ENCODE peak calls at places on chromosomes 4 and X, in five cellular contexts. One of them, this sample, is unnamed.
A peak's percentile ranks its signal among the peaks of the same experiment; 100 is the strongest.

GRCh38 chr4:12270546-12270945 is 841.9 kb upstream of the HS3ST1 start:
- DNase-seq in naive thymus-derived CD4-positive, alpha-beta T cell: no peak
- DNase-seq in dorsolateral prefrontal cortex: no peak
- DNase-seq in hippocampal formation: no peak
- DNase-seq in WTC11: no peak
- DNase-seq in this sample: no peak

GRCh38 chr4:143202824-143203223 is 18.1 kb downstream of the USP38 start:
- DNase-seq in hippocampal formation: no peak
- DNase-seq in dorsolateral prefrontal cortex: no peak
- DNase-seq in naive thymus-derived CD4-positive, alpha-beta T cell: no peak
- DNase-seq in WTC11: no peak
- DNase-seq in this sample: no peak

GRCh38 chrX:39848900-39849299 is 248.9 kb downstream of the BCOR start:
- DNase-seq in dorsolateral prefrontal cortex: no peak
- DNase-seq in hippocampal formation: no peak
- DNase-seq in WTC11: no peak
- DNase-seq in naive thymus-derived CD4-positive, alpha-beta T cell: no peak
- DNase-seq in this sample: no peak

GRCh38 chr4:164783966-164784365 is 30.0 kb downstream of the SMIM31 start:
- DNase-seq in hippocampal formation: no peak
- DNase-seq in naive thymus-derived CD4-positive, alpha-beta T cell: no peak
- DNase-seq in dorsolateral prefrontal cortex: no peak
- DNase-seq in WTC11: no peak
- DNase-seq in this sample: no peak

GRCh38 chr4:124806403-124806802 is 93.9 kb upstream of the ANKRD50 start:
- DNase-seq in hippocampal formation: no peak
- DNase-seq in naive thymus-derived CD4-positive, alpha-beta T cell: no peak
- DNase-seq in dorsolateral prefrontal cortex: no peak
- DNase-seq in WTC11: no peak
- DNase-seq in this sample: no peak

GRCh38 chrX:68045008-68045577 is 388.2 kb downstream of the OPHN1 start:
- DNase-seq in WTC11: no peak
- DNase-seq in naive thymus-derived CD4-positive, alpha-beta T cell: no peak
- DNase-seq in hippocampal formation: no peak
- DNase-seq in dorsolateral prefrontal cortex: no peak
- DNase-seq in this sample: no peak

GRCh38 chr4:190014771-190015537 is 12.1 kb downstream of the FRG2 start:
- DNase-seq in hippocampal formation: no peak
- DNase-seq in WTC11: peak; percentile 43
- DNase-seq in naive thymus-derived CD4-positive, alpha-beta T cell: no peak
- DNase-seq in dorsolateral prefrontal cortex: no peak
- DNase-seq in this sample: no peak

GRCh38 chr4:2260336-2261109 is 1.4 kb downstream of the MXD4 start:
- DNase-seq in dorsolateral prefrontal cortex: peak; percentile 14
- DNase-seq in WTC11: peak; percentile 10
- DNase-seq in hippocampal formation: no peak
- DNase-seq in naive thymus-derived CD4-positive, alpha-beta T cell: no peak
- DNase-seq in this sample: no peak

GRCh38 chr4:5932021-5932553 is 39.2 kb upstream of the CRMP1 start:
- DNase-seq in naive thymus-derived CD4-positive, alpha-beta T cell: no peak
- DNase-seq in dorsolateral prefrontal cortex: no peak
- DNase-seq in hippocampal formation: no peak
- DNase-seq in WTC11: no peak
- DNase-seq in this sample: no peak

GRCh38 chrX:2351999-2352995 is 148.5 kb downstream of the DHRSX start:
- DNase-seq in hippocampal formation: no peak
- DNase-seq in dorsolateral prefrontal cortex: peak; percentile 7
- DNase-seq in naive thymus-derived CD4-positive, alpha-beta T cell: no peak
- DNase-seq in WTC11: no peak
- DNase-seq in this sample: no peak

GRCh38 chr4:102478186-102478585 is 23.0 kb upstream of the NFKB1 start:
- DNase-seq in dorsolateral prefrontal cortex: no peak
- DNase-seq in hippocampal formation: no peak
- DNase-seq in naive thymus-derived CD4-positive, alpha-beta T cell: no peak
- DNase-seq in WTC11: peak; percentile 51
- DNase-seq in this sample: no peak

GRCh38 chr4:53654300-53654758 is 63.0 kb upstream of the LNX1 start:
- DNase-seq in naive thymus-derived CD4-positive, alpha-beta T cell: no peak
- DNase-seq in hippocampal formation: no peak
- DNase-seq in dorsolateral prefrontal cortex: no peak
- DNase-seq in WTC11: no peak
- DNase-seq in this sample: no peak

GRCh38 chr4:95155759-95156451 is 392.9 kb downstream of the UNC5C start:
- DNase-seq in dorsolateral prefrontal cortex: no peak
- DNase-seq in WTC11: no peak
- DNase-seq in naive thymus-derived CD4-positive, alpha-beta T cell: peak; percentile 50
- DNase-seq in hippocampal formation: no peak
- DNase-seq in this sample: no peak

GRCh38 chr4:53267026-53267425 is 98.8 kb downstream of the SCFD2 start:
- DNase-seq in naive thymus-derived CD4-positive, alpha-beta T cell: no peak
- DNase-seq in hippocampal formation: no peak
- DNase-seq in dorsolateral prefrontal cortex: no peak
- DNase-seq in WTC11: no peak
- DNase-seq in this sample: no peak

GRCh38 chrX:133335027-133335426 is 80.3 kb downstream of the GPC4 start:
- DNase-seq in dorsolateral prefrontal cortex: no peak
- DNase-seq in naive thymus-derived CD4-positive, alpha-beta T cell: no peak
- DNase-seq in WTC11: no peak
- DNase-seq in hippocampal formation: no peak
- DNase-seq in this sample: no peak

GRCh38 chr4:175054980-175055379 is 136.8 kb downstream of the ADAM29 start:
- DNase-seq in naive thymus-derived CD4-positive, alpha-beta T cell: no peak
- DNase-seq in dorsolateral prefrontal cortex: no peak
- DNase-seq in hippocampal formation: no peak
- DNase-seq in WTC11: peak; percentile 61
- DNase-seq in this sample: no peak

GRCh38 chrX:155888139-155888538 is 7.0 kb downstream of the VAMP7 start:
- DNase-seq in dorsolateral prefrontal cortex: no peak
- DNase-seq in WTC11: no peak
- DNase-seq in naive thymus-derived CD4-positive, alpha-beta T cell: no peak
- DNase-seq in hippocampal formation: no peak
- DNase-seq in this sample: no peak

GRCh38 chr4:118381902-118382301 is 29.1 kb upstream of the PRSS12 start:
- DNase-seq in hippocampal formation: no peak
- DNase-seq in naive thymus-derived CD4-positive, alpha-beta T cell: no peak
- DNase-seq in dorsolateral prefrontal cortex: no peak
- DNase-seq in WTC11: no peak
- DNase-seq in this sample: no peak

GRCh38 chrX:154444001-154444754 is at the start of gene FAM50A:
- DNase-seq in dorsolateral prefrontal cortex: peak; percentile 82
- DNase-seq in hippocampal formation: peak; percentile 47
- DNase-seq in WTC11: peak; percentile 37
- DNase-seq in naive thymus-derived CD4-positive, alpha-beta T cell: peak; percentile 53
- DNase-seq in this sample: no peak

GRCh38 chr4:5747746-5748365 is 36.9 kb downstream of the EVC start:
- DNase-seq in hippocampal formation: no peak
- DNase-seq in WTC11: no peak
- DNase-seq in naive thymus-derived CD4-positive, alpha-beta T cell: no peak
- DNase-seq in dorsolateral prefrontal cortex: no peak
- DNase-seq in this sample: no peak

This sample was measured in occipital lobe.